ENCODE peak calls at places on chromosomes 3 and 15, in six cellular contexts. P is HEK293T, F is NCI-H2081, T is NCI-H1092, W is activated T-cell treated with anti-CD3 and anti-CD28 coated beads for 1 hour, K is D341Med. B is an unnamed sample.

GRCh38 chr15:73567022-73567421 is 66.2 kb downstream of the NPTN start:
- DNase-seq in P (no peak), K (no peak), F (no peak), T (no peak), W (no peak), B (no peak)

GRCh38 chr15:76994971-76995945 is at the start of gene PSTPIP1:
- DNase-seq in W (peak), K (no peak), T (no peak), F (no peak), P (no peak), B (no peak)

GRCh38 chr15:26972636-26973035 is 1.7 kb downstream of the GABRG3 start:
- DNase-seq in W (no peak), F (no peak), K (no peak), P (no peak), T (no peak), B (no peak)

GRCh38 chr3:43096761-43097160 is 9.1 kb downstream of the POMGNT2 start:
- DNase-seq in T (no peak), K (no peak), F (no peak), P (no peak), W (no peak), B (no peak)

GRCh38 chr3:188001052-188001567 is 152.8 kb upstream of the LPP start:
- DNase-seq in P (no peak), T (peak), W (no peak), K (no peak), F (peak), B (no peak)

GRCh38 chr3:22474706-22475470 is 723.9 kb upstream of the ZNF385D start:
- DNase-seq in T (no peak), F (no peak), P (no peak), W (no peak), K (no peak), B (no peak)

GRCh38 chr3:179082416-179082815 is 10.8 kb upstream of the ZMAT3 start:
- DNase-seq in K (no peak), T (no peak), P (no peak), W (no peak), F (no peak), B (no peak)

GRCh38 chr3:163129287-163129686 is 1632.7 kb downstream of the OTOL1 start:
- DNase-seq in W (no peak), F (no peak), T (no peak), P (no peak), K (no peak), B (no peak)

GRCh38 chr15:97652700-97653167 is 307.8 kb upstream of the ARRDC4 start:
- DNase-seq in F (peak), T (no peak), K (peak), W (no peak), P (peak), B (no peak)

GRCh38 chr3:181213347-181213746 is 223.8 kb upstream of the DNAJC19 start:
- DNase-seq in F (no peak), T (no peak), K (no peak), P (no peak), W (no peak), B (no peak)

GRCh38 chr15:69750253-69750652 is 297.6 kb downstream of the RPLP1 start:
- DNase-seq in P (no peak), T (no peak), W (no peak), F (no peak), K (no peak), B (no peak)

B was measured in body of pancreas.